ENCODE peak calls at places on chromosomes 11 and 22, in five cellular contexts. W, X, O, C and Q are unnamed samples.

GRCh38 chr11:113249491-113249763 is 65.0 kb upstream of the TTC12 start:
- DNase-seq in W (no peak), X (no peak), O (no peak), C (no peak), Q (peak)

GRCh38 chr22:49536571-49537131 is 291.0 kb downstream of the BRD1 start:
- DNase-seq in W (no peak), X (no peak), O (no peak), C (no peak), Q (no peak)

GRCh38 chr11:121456816-121457431 is 4.2 kb upstream of the SORL1-AS1 start:
- DNase-seq in W (no peak), X (no peak), O (no peak), C (no peak), Q (no peak)

GRCh38 chr22:41948142-41948541 is 1.2 kb upstream of the CENPM start:
- DNase-seq in W (no peak), X (no peak), O (no peak), C (no peak), Q (no peak)

GRCh38 chr22:35452351-35452781 is 52.4 kb downstream of the MCM5 start:
- DNase-seq in W (no peak), X (no peak), O (no peak), C (no peak), Q (no peak)

GRCh38 chr11:119419834-119420492 is 3.0 kb downstream of the THY1 start:
- DNase-seq in W (no peak), X (no peak), O (no peak), C (no peak), Q (no peak)

GRCh38 chr11:73894725-73895335 is 18.0 kb downstream of the PAAF1 start:
- DNase-seq in W (no peak), X (peak), O (no peak), C (no peak), Q (no peak)

GRCh38 chr11:86865436-86865835 is 65.1 kb downstream of the PRSS23 start:
- DNase-seq in W (no peak), X (no peak), O (no peak), C (no peak), Q (no peak)

GRCh38 chr22:37609240-37610152 is 862 bp downstream of the GGA1 start:
- DNase-seq in W (no peak), X (no peak), O (peak), C (no peak), Q (peak)

GRCh38 chr22:42294034-42294985 is 23.9 kb upstream of the TCF20 start:
- DNase-seq in W (no peak), X (peak), O (no peak), C (no peak), Q (peak)

GRCh38 chr11:2173150-2173693 is 1.6 kb upstream of the TH start:
- DNase-seq in W (no peak), X (no peak), O (peak), C (peak), Q (no peak)

GRCh38 chr11:126146454-126147192 is 64.8 kb downstream of the RPUSD4 start:
- DNase-seq in W (peak), X (no peak), O (no peak), C (no peak), Q (no peak)

GRCh38 chr22:45587638-45588481 is 83.8 kb upstream of the ATXN10 start:
- DNase-seq in W (no peak), X (peak), O (no peak), C (no peak), Q (no peak)

GRCh38 chr11:5626191-5626590 is 1.4 kb downstream of the TRIM34 start:
- DNase-seq in W (no peak), X (no peak), O (no peak), C (no peak), Q (no peak)

GRCh38 chr22:16601437-16602223 is 9.0 kb upstream of the CCT8L2 start:
- DNase-seq in W (no peak), X (no peak), O (peak), C (peak), Q (no peak)